ENCODE peak calls at places on chromosome 13, in five cellular contexts. R, J, F, T and L are unnamed samples.

GRCh38 chr13:44063881-44064280 is 184.2 kb downstream of the LACC1 start:
- DNase-seq in J (no peak), F (no peak), T (no peak), R (no peak), L (no peak)

GRCh38 chr13:22933571-22934181 is 247.1 kb upstream of the SGCG start:
- DNase-seq in J (no peak), F (no peak), R (no peak), T (no peak), L (no peak)

GRCh38 chr13:75055296-75055695 is 426.7 kb downstream of the TBC1D4 start:
- DNase-seq in F (no peak), T (no peak), J (no peak), R (no peak), L (no peak)

GRCh38 chr13:26604784-26605183 is 47.3 kb downstream of the WASF3 start:
- DNase-seq in J (no peak), F (no peak), T (no peak), R (no peak), L (no peak)

GRCh38 chr13:110507678-110508381 is 53.7 kb downstream of the RAB20 start:
- DNase-seq in R (no peak), F (no peak), T (no peak), J (no peak), L (no peak)

GRCh38 chr13:29402168-29402621 is 193.3 kb downstream of the SLC7A1 start:
- DNase-seq in R (no peak), J (no peak), T (no peak), F (no peak), L (peak; percentile 9)

GRCh38 chr13:59459972-59460371 is 703.8 kb downstream of the DIAPH3 start:
- DNase-seq in R (no peak), F (no peak), T (no peak), J (peak; percentile 33), L (peak; percentile 33)

GRCh38 chr13:22800726-22801401 is 379.9 kb upstream of the SGCG start:
- DNase-seq in J (peak; percentile 57), T (no peak), R (peak; percentile 8), F (no peak), L (peak; percentile 6)

GRCh38 chr13:98848736-98849135 is 96.3 kb upstream of the SLC15A1 start:
- DNase-seq in J (no peak), R (peak; percentile 40), F (no peak), T (no peak), L (no peak)

GRCh38 chr13:45194081-45194939 is 6.5 kb downstream of the KCTD4 start:
- DNase-seq in J (peak; percentile 46), R (peak; percentile 82), F (no peak), T (no peak), L (peak; percentile 83)

GRCh38 chr13:75416327-75417005 is 65.5 kb downstream of the TBC1D4 start:
- DNase-seq in R (no peak), J (no peak), T (no peak), F (no peak), L (no peak)

GRCh38 chr13:106140476-106140875 is 395.0 kb downstream of the EFNB2 start:
- DNase-seq in R (no peak), F (no peak), T (no peak), J (no peak), L (peak; percentile 23)

GRCh38 chr13:29589967-29590366 is 5.5 kb downstream of the SLC7A1 start:
- DNase-seq in F (no peak), T (peak; percentile 51), R (no peak), J (no peak), L (no peak)

GRCh38 chr13:32682740-32683139 is 96.5 kb downstream of the PDS5B start:
- DNase-seq in R (no peak), J (no peak), T (no peak), F (no peak), L (no peak)

GRCh38 chr13:75170321-75170720 is 311.6 kb downstream of the TBC1D4 start:
- DNase-seq in J (no peak), T (peak; percentile 10), F (no peak), R (no peak), L (no peak)

GRCh38 chr13:23510544-23510916 is 59.7 kb upstream of the TNFRSF19 start:
- DNase-seq in T (no peak), J (peak; percentile 81), F (no peak), R (no peak), L (peak; percentile 81)

GRCh38 chr13:58190578-58190977 is 559.0 kb downstream of the PCDH17 start:
- DNase-seq in T (no peak), R (no peak), J (no peak), F (no peak), L (no peak)

GRCh38 chr13:33334831-33335230 is 49.3 kb upstream of the STARD13 start:
- DNase-seq in R (no peak), F (no peak), J (no peak), T (no peak), L (no peak)

GRCh38 chr13:28012896-28013295 is 24.4 kb upstream of the URAD start:
- DNase-seq in T (no peak), R (no peak), J (no peak), F (no peak), L (no peak)

GRCh38 chr13:113029487-113030258 is 60.7 kb downstream of the MCF2L start:
- DNase-seq in R (no peak), T (peak; percentile 78), J (no peak), F (no peak), L (peak; percentile 19)

GRCh38 chr13:58343081-58343480 is 711.5 kb downstream of the PCDH17 start:
- DNase-seq in F (no peak), J (no peak), T (no peak), R (no peak), L (peak; percentile 20)

GRCh38 chr13:50365683-50366391 is 350.6 kb downstream of the KCNRG start:
- DNase-seq in T (no peak), R (no peak), J (no peak), F (no peak), L (no peak)

GRCh38 chr13:89923731-89924130 is 1423.8 kb upstream of the MIR17HG start:
- DNase-seq in F (no peak), R (no peak), J (no peak), T (no peak), L (peak; percentile 24)

GRCh38 chr13:75825161-75825560 is 189.0 kb downstream of the LMO7 start:
- DNase-seq in F (no peak), J (no peak), R (no peak), T (no peak), L (no peak)

GRCh38 chr13:109568273-109568900 is 218.0 kb downstream of the IRS2 start:
- DNase-seq in R (no peak), F (no peak), J (no peak), T (peak; percentile 18), L (no peak)

GRCh38 chr13:32734511-32734910 is 148.3 kb downstream of the PDS5B start:
- DNase-seq in T (peak; percentile 43), F (no peak), R (no peak), J (peak; percentile 52), L (peak; percentile 86)

GRCh38 chr13:94706101-94706853 is 6.1 kb downstream of the SOX21 start:
- DNase-seq in F (no peak), J (no peak), T (no peak), R (no peak), L (no peak)

GRCh38 chr13:65943024-65943423 is 1287.1 kb downstream of the PCDH9 start:
- DNase-seq in R (no peak), J (no peak), F (no peak), T (no peak), L (peak; percentile 78)

GRCh38 chr13:50127017-50127725 is 111.9 kb downstream of the KCNRG start:
- DNase-seq in J (peak; percentile 25), F (no peak), T (no peak), R (no peak), L (peak; percentile 59)

GRCh38 chr13:47004022-47004421 is 107.2 kb upstream of the HTR2A start:
- DNase-seq in T (no peak), J (no peak), R (no peak), F (no peak), L (peak; percentile 31)

GRCh38 chr13:91348906-91349435 is 1.5 kb downstream of the MIR17HG start:
- DNase-seq in F (peak; percentile 84), R (peak; percentile 90), T (peak; percentile 94), J (peak; percentile 81), L (peak; percentile 89)
- H3K4me3 ChIP-seq in F (peak overlapping the region; percentile 93), R (peak overlapping the region; percentile 74), T (peak overlapping the region; percentile 85), J (peak overlapping the region; percentile 72), L (peak overlapping the region; percentile 69)

DNA sequence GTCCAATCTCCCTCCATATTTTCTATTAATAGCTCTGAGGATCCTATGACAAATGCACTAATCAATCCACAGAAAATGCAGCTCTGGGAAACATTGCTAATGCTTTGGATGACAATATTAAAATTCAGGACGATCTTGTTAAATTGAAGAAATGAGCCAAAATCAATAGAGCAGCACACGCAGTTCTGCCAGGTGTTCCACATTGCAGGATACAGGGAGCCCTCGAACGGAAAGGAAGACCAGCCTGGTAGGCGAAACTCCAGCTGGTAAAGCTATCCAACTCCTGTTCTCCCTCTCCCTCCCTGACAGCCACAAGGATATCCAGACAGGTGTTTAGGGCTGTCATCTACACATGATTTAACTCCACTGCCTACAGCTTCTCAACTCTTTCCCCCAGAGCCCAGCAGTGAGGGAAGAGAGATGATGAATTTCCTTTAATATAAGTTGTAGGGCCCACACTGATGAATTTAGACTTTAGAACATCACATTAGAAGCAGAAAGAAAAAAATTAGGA is 67.7 kb downstream of the EPSTI1 start:
- DNase-seq in F (no peak), T (no peak), J (no peak), R (no peak), L (no peak)
- TF ChIP-seq CTCF in F (no peak), T (no peak), J (no peak), R (no peak), L (no peak)

GRCh38 chr13:41660426-41660825 is 203.1 kb downstream of the RGCC start:
- DNase-seq in F (no peak), T (no peak), J (peak; percentile 38), R (no peak), L (no peak)
- H3K4me3 ChIP-seq in F (no peak overlapping the region), T (no peak overlapping the region), J (no peak overlapping the region), R (no peak overlapping the region), L (no peak overlapping the region)

GRCh38 chr13:93172109-93172508 is 54.5 kb upstream of the GPC6 start:
- DNase-seq in R (no peak), T (no peak), F (no peak), J (no peak), L (no peak)
- TF ChIP-seq CTCF in R (no peak), T (peak; percentile 62), F (no peak), J (peak; percentile 26), L (no peak)

GRCh38 chr13:49124693-49125304 is 95.3 kb upstream of the MLNR start:
- DNase-seq in F (no peak), T (no peak), R (no peak), J (no peak), L (no peak)

GRCh38 chr13:49125964-49126363 is 94.2 kb upstream of the MLNR start:
- DNase-seq in J (no peak), T (no peak), F (no peak), R (no peak), L (no peak)
- H3K4me3 ChIP-seq in J (no peak overlapping the region), T (no peak overlapping the region), F (no peak overlapping the region), R (no peak overlapping the region), L (no peak overlapping the region)

GRCh38 chr13:25252229-25252628 is 35.1 kb downstream of the MTMR6 start:
- DNase-seq in R (no peak), T (no peak), J (no peak), F (no peak), L (no peak)

GRCh38 chr13:25247345-25247744 is 39.9 kb downstream of the MTMR6 start:
- DNase-seq in T (no peak), R (no peak), J (no peak), F (no peak), L (no peak)

GRCh38 chr13:25252770-25253169 is 34.5 kb downstream of the MTMR6 start:
- DNase-seq in T (no peak), F (no peak), J (no peak), R (no peak), L (no peak)

GRCh38 chr13:25248071-25248470 is 39.2 kb downstream of the MTMR6 start:
- DNase-seq in J (no peak), R (no peak), F (no peak), T (no peak), L (no peak)

GRCh38 chr13:25249001-25249543 is 38.2 kb downstream of the MTMR6 start:
- DNase-seq in F (no peak), J (peak; percentile 73), R (peak; percentile 49), T (no peak), L (peak; percentile 41)
- TF ChIP-seq CTCF in F (no peak), J (peak; percentile 58), R (peak; percentile 69), T (peak; percentile 60), L (peak; percentile 40)